ENCODE peak calls at places on chromosomes 7 and 10, in nine cellular contexts. E is heart left ventricle; Z is neural progenitor cell; J is CD8-positive, alpha-beta T cell; O is esophagus squamous epithelium; W is fibroblast of lung; A is psoas muscle; R is neural crest cell; V is GM13976. Y is an unnamed sample.

GRCh38 chr7:34928052-34928451 is 109.2 kb downstream of the DPY19L1 start:
- DNase-seq in E (no peak), Z (peak; percentile 82), J (peak; percentile 44), O (no peak), W (peak; percentile 12), A (peak; percentile 16), R (peak; percentile 56), V (no peak), Y (peak; percentile 85)

GRCh38 chr7:70619659-70620058 is 512.3 kb upstream of the GALNT17 start:
- DNase-seq in E (no peak), Z (peak; percentile 38), J (no peak), O (no peak), W (no peak), A (no peak), R (no peak), V (no peak), Y (no peak)

GRCh38 chr7:18700147-18700546 is 204.6 kb downstream of the HDAC9 start:
- DNase-seq in E (no peak), Z (peak; percentile 33), J (no peak), O (no peak), W (no peak), A (no peak), R (no peak), V (no peak), Y (peak; percentile 48)

GRCh38 chr7:3588341-3588740 is 287.3 kb downstream of the SDK1 start:
- DNase-seq in E (no peak), Z (no peak), J (no peak), O (no peak), W (no peak), A (no peak), R (no peak), V (no peak), Y (no peak)

GRCh38 chr7:113731571-113731970 is 187.2 kb downstream of the PPP1R3A start:
- DNase-seq in E (no peak), Z (no peak), J (no peak), O (no peak), W (peak; percentile 27), A (no peak), R (no peak), V (no peak), Y (no peak)

GRCh38 chr7:151710646-151711434 is 166.1 kb downstream of the PRKAG2 start:
- DNase-seq in E (no peak), Z (no peak), J (no peak), O (no peak), W (no peak), A (no peak), R (no peak), V (no peak), Y (no peak)

GRCh38 chr10:77165445-77166316 is 471.9 kb downstream of the KCNMA1 start:
- DNase-seq in E (peak; percentile 25), Z (peak; percentile 77), J (peak; percentile 22), O (no peak), W (peak; percentile 76), A (no peak), R (peak; percentile 66), V (peak; percentile 20), Y (peak; percentile 42)

GRCh38 chr7:131302876-131303707 is 24.6 kb upstream of the MKLN1 start:
- DNase-seq in E (no peak), Z (peak; percentile 25), J (peak; percentile 31), O (no peak), W (peak; percentile 29), A (no peak), R (no peak), V (peak; percentile 37), Y (no peak)

GRCh38 chr10:14403846-14404623 is 73.3 kb upstream of the FRMD4A start:
- DNase-seq in E (no peak), Z (no peak), J (no peak), O (no peak), W (no peak), A (no peak), R (no peak), V (no peak), Y (no peak)

GRCh38 chr7:157519246-157519645 is 182.4 kb downstream of the DNAJB6 start:
- DNase-seq in E (no peak), Z (no peak), J (peak; percentile 1), O (no peak), W (no peak), A (no peak), R (no peak), V (no peak), Y (no peak)

GRCh38 chr7:18693401-18693800 is 197.9 kb downstream of the HDAC9 start:
- DNase-seq in E (no peak), Z (peak; percentile 43), J (no peak), O (no peak), W (peak; percentile 92), A (peak; percentile 19), R (no peak), V (no peak), Y (no peak)

GRCh38 chr7:108347616-108348015 is 108.6 kb downstream of the NRCAM start:
- DNase-seq in E (no peak), Z (peak; percentile 89), J (no peak), O (no peak), W (peak; percentile 64), A (no peak), R (no peak), V (no peak), Y (no peak)

GRCh38 chr10:13812804-13813203 is 226.0 kb downstream of the PRPF18 start:
- DNase-seq in E (no peak), Z (no peak), J (no peak), O (no peak), W (no peak), A (no peak), R (no peak), V (no peak), Y (no peak)

GRCh38 chr7:106177295-106177690 is 65.2 kb upstream of the SYPL1 start:
- DNase-seq in E (no peak), Z (no peak), J (no peak), O (no peak), W (peak; percentile 51), A (no peak), R (no peak), V (no peak), Y (no peak)

GRCh38 chr10:129841071-129841470 is 123.0 kb downstream of the EBF3 start:
- DNase-seq in E (no peak), Z (no peak), J (no peak), O (no peak), W (no peak), A (no peak), R (no peak), V (no peak), Y (no peak)

GRCh38 chr10:131310904-131311660 is 439 bp downstream of the TCERG1L start:
- DNase-seq in E (no peak), Z (peak; percentile 65), J (no peak), O (no peak), W (no peak), A (no peak), R (no peak), V (no peak), Y (no peak)

GRCh38 chr7:130154501-130155317 is 50.5 kb downstream of the TMEM209 start:
- DNase-seq in E (no peak), Z (peak; percentile 46), J (no peak), O (no peak), W (no peak), A (peak; percentile 36), R (no peak), V (no peak), Y (peak; percentile 79)

GRCh38 chr7:151078233-151079040 is 2.2 kb downstream of the FASTK start:
- DNase-seq in E (no peak), Z (peak; percentile 46), J (no peak), O (no peak), W (no peak), A (peak; percentile 15), R (no peak), V (no peak), Y (no peak)

GRCh38 chr7:2171855-2172254 is 60.9 kb downstream of the MAD1L1 start:
- DNase-seq in E (no peak), Z (no peak), J (no peak), O (no peak), W (no peak), A (no peak), R (no peak), V (no peak), Y (no peak)

GRCh38 chr7:111266613-111267012 is 175.7 kb downstream of the LRRN3 start:
- DNase-seq in E (no peak), Z (no peak), J (no peak), O (no peak), W (peak; percentile 89), A (no peak), R (no peak), V (no peak), Y (no peak)

DNA sequence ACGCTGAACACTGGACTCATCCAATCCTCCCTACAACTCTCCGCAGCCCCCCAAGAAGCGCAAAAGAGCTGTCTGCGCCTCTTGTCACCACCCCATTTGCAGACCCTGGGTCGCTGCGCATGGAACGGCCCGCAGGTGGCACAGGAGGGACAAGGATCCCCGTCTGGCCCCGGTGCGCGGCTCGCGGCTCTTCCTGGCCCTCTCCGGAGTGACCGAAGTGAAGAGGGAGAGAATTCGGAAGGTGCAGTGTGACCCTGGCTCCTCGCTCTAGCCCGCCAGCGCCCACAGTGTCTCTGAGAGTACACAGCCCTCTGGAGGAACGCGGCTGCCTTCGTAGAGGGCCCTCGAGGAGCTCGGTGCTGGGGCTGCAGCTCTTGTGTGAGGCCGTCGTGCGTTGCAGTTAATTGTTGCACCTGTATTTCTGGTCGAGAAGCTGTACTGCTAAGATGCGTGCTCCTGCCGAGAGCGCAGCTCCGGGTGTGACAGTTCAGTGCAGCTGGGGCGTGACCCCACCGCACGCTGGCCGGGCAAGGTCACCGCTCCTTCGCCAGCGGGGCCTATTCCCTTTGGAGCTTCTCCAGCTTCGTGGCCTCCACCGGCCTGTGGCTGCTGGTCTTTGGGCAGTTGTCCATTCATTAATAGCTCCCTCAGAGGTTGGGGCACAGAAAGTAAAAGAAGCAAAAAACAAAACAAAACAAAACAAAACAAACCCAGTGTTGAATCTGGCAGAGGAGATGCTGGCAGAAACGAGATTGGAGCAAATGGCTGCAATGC is 119.0 kb downstream of the SEC23IP start:
- DNase-seq in E (no peak), Z (peak; percentile 74), J (no peak), O (no peak), W (no peak), A (no peak), R (no peak), V (no peak), Y (no peak)
- TF ChIP-seq CTCF in E (no peak), Z (peak; percentile 53), J (no peak), O (no peak), W (no peak), A (no peak), R (no peak), V (no peak), Y (no peak)

GRCh38 chr10:20466731-20467130 is 430.4 kb downstream of the NEBL start:
- DNase-seq in E (no peak), Z (no peak), J (no peak), O (no peak), W (peak; percentile 67), A (no peak), R (no peak), V (no peak), Y (no peak)
- TF ChIP-seq CTCF in E (no peak), Z (no peak), J (no peak), O (no peak), W (no peak), A (no peak), R (no peak), V (no peak), Y (no peak)

GRCh38 chr7:6008668-6009611 is at the start of the genes AIMP2 and PMS2:
- DNase-seq in E (peak; percentile 99), Z (peak; percentile 99), J (peak; percentile 95), O (peak; percentile 92), W (peak; percentile 99), A (peak; percentile 99), R (peak; percentile 97), V (peak; percentile 94), Y (peak; percentile 97)
- TF ChIP-seq CTCF in E (no peak), Z (peak; percentile 20), J (peak; percentile 19), O (peak; percentile 5), W (no peak), A (no peak), R (peak; percentile 20), V (peak; percentile 5), Y (no peak)

GRCh38 chr7:44490351-44491200 is at the start of gene NUDCD3:
- DNase-seq in E (peak; percentile 86), Z (peak; percentile 91), J (peak; percentile 80), O (peak; percentile 44), W (peak; percentile 88), A (peak; percentile 85), R (peak; percentile 69), V (peak; percentile 92), Y (peak; percentile 84)
- TF ChIP-seq CTCF in E (peak; percentile 21), Z (peak; percentile 22), J (no peak), O (no peak), W (peak; percentile 15), A (no peak), R (no peak), V (no peak), Y (no peak)